ENCODE peak calls at places on chromosomes 13 and 19, in ten cellular contexts. Z is OCI-LY7; V is lung; I is CD8-positive, alpha-beta T cell; H is breast epithelium; D is astrocyte; W is hepatocyte; C is HCT116; R is Panc1; E is trophoblast cell. T is an unnamed sample. For H3K4me1, the result is how much of the 10 kb centered on the place peaks cover.

GRCh38 chr19:41324921-41325639 is 15.1 kb downstream of the CCDC97 start:
- DNase-seq in Z (no peak), V (no peak), I (peak), H (peak), D (peak), W (peak), C (no peak), R (no peak), E (no peak), T (peak)

GRCh38 chr13:46995874-46996273 is 99.0 kb upstream of the HTR2A start:
- DNase-seq in Z (peak), V (no peak), I (no peak), H (no peak), D (no peak), W (no peak), C (no peak), R (no peak), E (no peak), T (no peak)

GRCh38 chr13:109494955-109495354 is 291.4 kb downstream of the IRS2 start:
- DNase-seq in Z (no peak), V (no peak), I (no peak), H (no peak), D (peak), W (no peak), C (no peak), R (no peak), E (no peak), T (peak)

GRCh38 chr13:43303040-43303729 is 279.8 kb downstream of the DNAJC15 start:
- DNase-seq in Z (peak), V (peak), I (no peak), H (peak), D (peak), W (peak), C (no peak), R (no peak), E (no peak), T (peak)

GRCh38 chr19:48644839-48645651 is 942 bp downstream of the CA11 start:
- DNase-seq in Z (peak), V (peak), I (peak), H (peak), D (no peak), W (peak), C (peak), R (no peak), E (peak), T (peak)

GRCh38 chr13:48094404-48094780 is 512 bp downstream of the MED4 start:
- DNase-seq in Z (peak), V (no peak), I (no peak), H (no peak), D (peak), W (no peak), C (no peak), R (no peak), E (no peak), T (no peak)

GRCh38 chr19:39754544-39754943 is 16.7 kb upstream of the CLC start:
- DNase-seq in Z (no peak), V (no peak), I (no peak), H (no peak), D (no peak), W (no peak), C (no peak), R (no peak), E (no peak), T (no peak)

GRCh38 chr13:29129616-29130015 is 309.5 kb downstream of the MTUS2 start:
- DNase-seq in Z (no peak), V (no peak), I (no peak), H (no peak), D (no peak), W (no peak), C (no peak), R (no peak), E (no peak), T (no peak)

GRCh38 chr13:22143671-22144070 is 472.8 kb downstream of the FGF9 start:
- DNase-seq in Z (no peak), V (no peak), I (no peak), H (no peak), D (no peak), W (no peak), C (no peak), R (no peak), E (no peak), T (no peak)

GRCh38 chr19:45972944-45973525 is 630 bp downstream of the NOVA2 start:
- DNase-seq in Z (no peak), V (no peak), I (no peak), H (no peak), D (no peak), W (peak), C (no peak), R (no peak), E (no peak), T (no peak)

GRCh38 chr13:97627566-97627965 is 193.6 kb downstream of the RAP2A start:
- DNase-seq in Z (no peak), V (no peak), I (no peak), H (no peak), D (peak), W (peak), C (no peak), R (no peak), E (no peak), T (no peak)

GRCh38 chr13:42574435-42575311 is 721 bp downstream of the TNFSF11 start:
- DNase-seq in Z (no peak), V (no peak), I (peak), H (no peak), D (no peak), W (peak), C (no peak), R (no peak), E (no peak), T (no peak)

GRCh38 chr13:36214163-36214921 is at the start of gene SOHLH2:
- DNase-seq in Z (no peak), V (no peak), I (no peak), H (no peak), D (no peak), W (no peak), C (no peak), R (no peak), E (peak), T (no peak)

GRCh38 chr19:12825259-12826131 is 8.9 kb downstream of the RTBDN start:
- DNase-seq in Z (no peak), V (no peak), I (peak), H (no peak), D (no peak), W (peak), C (no peak), R (no peak), E (peak), T (no peak)

GRCh38 chr13:100517135-100517534 is 71.5 kb downstream of the GGACT start:
- DNase-seq in Z (no peak), V (no peak), I (no peak), H (no peak), D (no peak), W (peak), C (no peak), R (no peak), E (no peak), T (no peak)

GRCh38 chr19:48338802-48339660 is 13.7 kb downstream of the EMP3 start:
- DNase-seq in Z (no peak), V (no peak), I (no peak), H (no peak), D (no peak), W (no peak), C (no peak), R (no peak), E (no peak), T (no peak)

GRCh38 chr13:45393941-45394570 is 24.1 kb downstream of the SLC25A30 start:
- DNase-seq in Z (peak), V (no peak), I (peak), H (peak), D (peak), W (peak), C (peak), R (no peak), E (peak), T (no peak)

GRCh38 chr13:96020155-96020575 is 33.0 kb downstream of the UGGT2 start:
- DNase-seq in Z (peak), V (no peak), I (no peak), H (no peak), D (peak), W (peak), C (peak), R (peak), E (peak), T (peak)

GRCh38 chr13:64052526-64052925 is 2636.9 kb upstream of the PCDH20 start:
- DNase-seq in Z (no peak), V (no peak), I (no peak), H (no peak), D (no peak), W (no peak), C (no peak), R (no peak), E (no peak), T (no peak)

GRCh38 chr19:12237143-12237839 is 57.4 kb downstream of the ZNF44 start:
- DNase-seq in Z (no peak), V (no peak), I (no peak), H (no peak), D (no peak), W (no peak), C (no peak), R (no peak), E (no peak), T (no peak)

GRCh38 chr13:96068729-96069128 is 15.5 kb upstream of the UGGT2 start:
- DNase-seq in Z (no peak), V (no peak), I (no peak), H (no peak), D (no peak), W (no peak), C (no peak), R (no peak), E (no peak), T (no peak)

GRCh38 chr19:14383898-14384669 is 2.8 kb downstream of the ADGRE5 start:
- DNase-seq in Z (peak), V (peak), I (peak), H (no peak), D (peak), W (no peak), C (no peak), R (no peak), E (no peak), T (peak)

GRCh38 chr19:56720281-56720680 is 48.7 kb upstream of the ZNF835 start:
- DNase-seq in Z (no peak), V (no peak), I (no peak), H (no peak), D (no peak), W (no peak), C (no peak), R (no peak), E (no peak), T (no peak)

GRCh38 chr19:12126707-12127106 is 13.4 kb downstream of the ZNF20 start:
- DNase-seq in Z (peak), V (no peak), I (peak), H (no peak), D (no peak), W (no peak), C (no peak), R (no peak), E (peak), T (no peak)

GRCh38 chr13:64371045-64371444 is 2859.1 kb downstream of the PCDH9 start:
- DNase-seq in Z (no peak), V (no peak), I (no peak), H (no peak), D (peak), W (no peak), C (peak), R (no peak), E (no peak), T (no peak)

GRCh38 chr13:91154954-91155353 is 192.5 kb upstream of the MIR17HG start:
- DNase-seq in Z (no peak), V (no peak), I (no peak), H (no peak), D (no peak), W (no peak), C (no peak), R (no peak), E (peak), T (no peak)

GRCh38 chr13:28819748-28820098 is 416 bp upstream of the MTUS2 start:
- DNase-seq in Z (no peak), V (no peak), I (peak), H (no peak), D (peak), W (peak), C (no peak), R (no peak), E (peak), T (no peak)

GRCh38 chr13:46160065-46160464 is 21.9 kb downstream of the LCP1 start:
- DNase-seq in Z (no peak), V (no peak), I (no peak), H (no peak), D (no peak), W (no peak), C (no peak), R (no peak), E (no peak), T (no peak)

GRCh38 chr13:53513199-53513598 is 484.6 kb downstream of the OLFM4 start:
- DNase-seq in Z (no peak), V (no peak), I (no peak), H (no peak), D (no peak), W (no peak), C (no peak), R (no peak), E (no peak), T (no peak)

GRCh38 chr13:61138857-61139256 is 276.8 kb downstream of the PCDH20 start:
- DNase-seq in Z (no peak), V (no peak), I (no peak), H (no peak), D (no peak), W (no peak), C (no peak), R (no peak), E (no peak), T (no peak)

GRCh38 chr13:43154839-43155238 is 131.5 kb downstream of the DNAJC15 start:
- DNase-seq in Z (no peak), V (no peak), I (no peak), H (no peak), D (no peak), W (no peak), C (no peak), R (no peak), E (no peak), T (no peak)

GRCh38 chr19:16588089-16588823 is 16.0 kb upstream of the SLC35E1 start:
- DNase-seq in Z (peak), V (no peak), I (peak), H (no peak), D (peak), W (no peak), C (no peak), R (no peak), E (no peak), T (no peak)

GRCh38 chr19:5050016-5050656 is 81.2 kb downstream of the KDM4B start:
- DNase-seq in Z (no peak), V (no peak), I (no peak), H (no peak), D (no peak), W (no peak), C (no peak), R (no peak), E (no peak), T (no peak)

GRCh38 chr19:35436477-35437141 is 11.4 kb upstream of the FFAR2 start:
- DNase-seq in Z (no peak), V (no peak), I (no peak), H (no peak), D (no peak), W (peak), C (no peak), R (no peak), E (peak), T (no peak)

GRCh38 chr19:52691737-52692136 is 43.1 kb downstream of the ZNF611 start:
- DNase-seq in Z (peak), V (no peak), I (no peak), H (no peak), D (no peak), W (no peak), C (no peak), R (no peak), E (no peak), T (no peak)

GRCh38 chr19:8392017-8392591 is 1.9 kb downstream of the RAB11B start:
- DNase-seq in Z (no peak), V (peak), I (no peak), H (no peak), D (no peak), W (peak), C (no peak), R (no peak), E (no peak), T (no peak)

GRCh38 chr19:7535993-7536685 is 622 bp downstream of the PNPLA6 start:
- DNase-seq in Z (no peak), V (no peak), I (no peak), H (no peak), D (no peak), W (no peak), C (no peak), R (no peak), E (no peak), T (no peak)

GRCh38 chr13:114029866-114030625 is 56.2 kb upstream of the C13orf46 start:
- DNase-seq in Z (no peak), V (no peak), I (no peak), H (no peak), D (no peak), W (no peak), C (no peak), R (no peak), E (no peak), T (no peak)
- H3K4me1 ChIP-seq in Z (under half), V (under half), I (under half), H (under half), D (half or more), W (under half), C (under half), R (under half), E (under half), T (half or more)

DNA sequence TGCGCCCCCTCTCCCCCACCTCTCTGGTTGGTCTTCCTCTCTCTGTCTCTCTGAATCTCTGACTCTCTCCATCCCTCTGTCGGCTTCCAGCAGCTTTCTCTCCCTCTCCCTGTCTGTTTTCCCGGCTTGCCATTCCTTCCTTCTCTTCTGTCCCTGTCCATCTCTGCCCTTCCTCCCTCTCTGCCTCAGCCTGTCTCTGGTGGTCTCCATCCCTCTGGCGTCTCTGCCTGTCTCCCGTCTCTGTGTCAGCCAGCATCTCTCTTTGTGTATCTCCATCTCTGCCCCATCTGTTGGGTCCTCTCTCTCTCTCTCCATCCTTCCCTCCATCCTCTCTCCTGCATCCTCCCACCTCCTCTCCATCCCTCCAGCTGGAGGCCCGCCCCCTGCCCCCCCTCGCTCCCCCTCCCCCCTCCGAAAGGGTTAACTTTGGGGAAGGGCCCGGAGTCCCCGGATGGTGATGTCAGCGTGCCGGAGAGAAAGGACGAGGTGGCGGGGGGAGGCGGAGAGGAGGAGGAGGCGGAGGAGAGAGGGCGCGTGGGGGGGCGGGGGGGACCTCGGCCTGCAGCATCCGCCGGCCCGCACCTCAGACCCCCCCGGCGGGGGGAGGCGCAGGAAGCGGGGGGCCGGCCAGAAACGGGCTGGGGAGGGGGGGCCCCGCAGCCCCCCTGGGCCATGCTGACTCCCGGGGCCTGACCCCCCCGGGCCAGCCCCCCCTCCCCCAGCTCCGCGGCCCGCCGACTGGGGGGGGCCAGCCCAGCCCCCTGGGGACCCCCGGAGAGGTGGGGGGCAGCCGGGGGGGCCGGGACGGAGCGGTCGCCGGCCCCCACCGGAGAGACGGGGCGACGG is at the start of gene BRSK1:
- DNase-seq in Z (peak), V (no peak), I (peak), H (no peak), D (peak), W (peak), C (peak), R (no peak), E (no peak), T (peak)
- H3K27ac ChIP-seq in Z (peak), V (no peak), I (no peak), H (peak), D (no peak), W (peak), C (peak), R (no peak), E (no peak), T (no peak)

GRCh38 chr19:19489804-19490204 is 25.5 kb downstream of the TSSK6 start:
- DNase-seq in Z (no peak), V (no peak), I (no peak), H (no peak), D (no peak), W (peak), C (no peak), R (no peak), E (peak), T (no peak)
- H3K4me1 ChIP-seq in Z (under half), V (under half), I (half or more), H (under half), D (under half), W (under half), C (under half), R (under half), E (half or more), T (under half)

GRCh38 chr19:1646149-1646930 is 6.1 kb downstream of the TCF3 start:
- DNase-seq in Z (peak), V (no peak), I (no peak), H (no peak), D (no peak), W (no peak), C (no peak), R (no peak), E (no peak), T (no peak)
- H3K27ac ChIP-seq in Z (peak), V (no peak), I (no peak), H (no peak), D (no peak), W (no peak), C (no peak), R (no peak), E (no peak), T (no peak)

DNA sequence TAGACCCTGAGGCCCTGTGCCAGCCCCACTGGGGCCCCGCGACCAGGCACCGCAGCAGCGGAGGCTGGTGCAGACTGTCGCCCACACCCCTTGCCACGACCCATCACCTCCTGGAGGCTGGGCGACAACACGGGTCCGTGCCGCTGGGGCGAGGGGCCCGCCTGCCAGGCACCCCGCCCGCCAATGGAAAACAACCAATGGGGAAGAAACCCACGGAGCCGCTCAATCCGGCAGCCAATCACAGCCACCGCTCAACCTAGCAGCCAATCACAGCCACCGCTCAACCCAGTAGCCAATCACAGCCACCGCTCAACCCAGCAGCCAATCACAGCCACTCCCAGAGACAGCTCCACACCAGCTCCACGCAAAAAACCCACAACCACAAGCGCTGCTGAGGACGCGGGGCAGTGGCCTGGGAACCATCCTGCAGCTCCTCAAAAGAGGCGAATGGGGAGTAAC is 29.7 kb downstream of the GPX4 start:
- DNase-seq in Z (peak), V (no peak), I (peak), H (no peak), D (no peak), W (no peak), C (peak), R (no peak), E (no peak), T (no peak)
- H3K4me1 ChIP-seq in Z (under half), V (under half), I (under half), H (under half), D (under half), W (under half), C (under half), R (under half), E (under half), T (under half)

T was measured in SJSA1.